ENCODE peak calls at places on chromosomes 2 and 18, in seven cellular contexts. Y is right lobe of liver, T is mammary epithelial cell, P is suprapubic skin, Z is uterus, O is heart right ventricle, A is body of pancreas. B is an unnamed sample. For H3K36me3 and H3K4me1, the result is how much of the 10 kb centered on the place peaks cover.

GRCh38 chr2:112959109-112959591 is 18.7 kb upstream of the IL36G start:
- DNase-seq in A (no peak), P (no peak), O (no peak), Y (no peak), T (no peak), Z (no peak), B (no peak)

GRCh38 chr18:57943723-57944122 is 100.3 kb upstream of the NEDD4L start:
- DNase-seq in O (no peak), Y (no peak), P (no peak), A (no peak), T (peak), Z (no peak), B (no peak)

GRCh38 chr2:46036929-46037328 is 260.3 kb upstream of the EPAS1 start:
- DNase-seq in Y (no peak), T (no peak), Z (no peak), P (no peak), A (no peak), O (no peak), B (no peak)

GRCh38 chr2:14535156-14535555 is 97.4 kb upstream of the LRATD1 start:
- DNase-seq in T (peak), A (no peak), Y (no peak), O (no peak), Z (no peak), P (no peak), B (no peak)

GRCh38 chr18:49185636-49186035 is 234.9 kb upstream of the SMAD7 start:
- DNase-seq in Y (no peak), A (no peak), Z (no peak), T (peak), P (no peak), O (no peak), B (no peak)

GRCh38 chr2:69490486-69490885 is 53.3 kb upstream of the NFU1 start:
- DNase-seq in T (no peak), Z (no peak), A (no peak), Y (no peak), O (no peak), P (no peak), B (no peak)

GRCh38 chr18:3645384-3646156 is 195.6 kb downstream of the TGIF1 start:
- DNase-seq in P (no peak), Z (no peak), O (no peak), T (no peak), A (no peak), Y (no peak), B (no peak)

GRCh38 chr2:15638720-15639119 is 47.1 kb downstream of the DDX1 start:
- DNase-seq in A (no peak), T (peak), P (no peak), Y (no peak), Z (no peak), O (no peak), B (no peak)

GRCh38 chr18:79248495-79249078 is 147.1 kb upstream of the NFATC1 start:
- DNase-seq in P (no peak), T (no peak), Y (no peak), A (no peak), Z (no peak), O (no peak), B (no peak)

GRCh38 chr2:100197643-100198153 is 55.3 kb upstream of the AFF3 start:
- DNase-seq in A (peak), O (peak), Y (no peak), Z (peak), P (no peak), T (no peak), B (no peak)

GRCh38 chr2:224401641-224402342 is at the start of gene FAM124B:
- DNase-seq in Z (peak), P (no peak), A (peak), O (peak), Y (peak), T (no peak), B (peak)

GRCh38 chr2:74884866-74885265 is 50.9 kb downstream of the HK2 start:
- DNase-seq in T (no peak), P (no peak), Y (no peak), Z (no peak), A (no peak), O (no peak), B (no peak)

GRCh38 chr2:239826376-239826775 is 198.8 kb downstream of the NDUFA10 start:
- DNase-seq in Y (no peak), Z (peak), O (no peak), A (no peak), T (no peak), P (no peak), B (no peak)

GRCh38 chr18:79567481-79568147 is 112.0 kb upstream of the CTDP1 start:
- DNase-seq in T (peak), Z (no peak), P (peak), O (peak), Y (peak), A (peak), B (no peak)

GRCh38 chr2:237024255-237024654 is 61.4 kb upstream of the COPS8 start:
- DNase-seq in O (no peak), T (no peak), A (no peak), P (no peak), Y (no peak), Z (no peak), B (no peak)

GRCh38 chr18:3593381-3593903 is 143.5 kb downstream of the TGIF1 start:
- DNase-seq in O (no peak), T (peak), Z (no peak), P (peak), Y (no peak), A (no peak), B (no peak)

GRCh38 chr2:237264480-237265219 is 149.3 kb downstream of the COL6A3 start:
- DNase-seq in A (no peak), Z (no peak), P (no peak), Y (no peak), O (no peak), T (no peak), B (no peak)

GRCh38 chr18:49183921-49184320 is 233.2 kb upstream of the SMAD7 start:
- DNase-seq in Z (no peak), T (no peak), O (no peak), P (no peak), A (no peak), Y (no peak), B (no peak)

GRCh38 chr2:229221641-229222040 is 49.4 kb downstream of the PID1 start:
- DNase-seq in Y (no peak), P (no peak), A (no peak), O (no peak), Z (no peak), T (no peak), B (no peak)

GRCh38 chr2:58101500-58101899 is 54.9 kb downstream of the VRK2 start:
- DNase-seq in Y (no peak), O (no peak), P (no peak), A (no peak), Z (no peak), T (no peak), B (no peak)

GRCh38 chr2:96554293-96555145 is 18.0 kb downstream of the ARID5A start:
- DNase-seq in Z (peak), O (peak), P (no peak), T (peak), Y (peak), A (peak), B (peak)

GRCh38 chr2:186972281-186972970 is 123.5 kb upstream of the ZSWIM2 start:
- DNase-seq in P (no peak), A (no peak), O (no peak), T (no peak), Y (no peak), Z (no peak), B (no peak)

GRCh38 chr2:36338124-36338826 is 17.3 kb upstream of the CRIM1 start:
- DNase-seq in A (no peak), Z (no peak), P (no peak), T (no peak), Y (no peak), O (no peak), B (no peak)

GRCh38 chr2:118119158-118119715 is 31.0 kb downstream of the INSIG2 start:
- DNase-seq in P (no peak), Y (no peak), Z (no peak), T (no peak), A (no peak), O (no peak), B (no peak)

GRCh38 chr2:170276926-170277571 is 99.1 kb downstream of the MYO3B start:
- DNase-seq in Y (no peak), T (no peak), A (no peak), Z (no peak), O (no peak), P (no peak), B (no peak)

GRCh38 chr2:229920011-229920781 is 1.6 kb downstream of the TRIP12 start:
- DNase-seq in Y (no peak), O (no peak), T (peak), Z (no peak), P (no peak), A (no peak), B (peak)

GRCh38 chr2:99810241-99810640 is 320.4 kb upstream of the REV1 start:
- DNase-seq in T (no peak), P (no peak), A (no peak), Z (no peak), O (no peak), Y (no peak), B (no peak)

GRCh38 chr2:157056200-157056676 is 201.3 kb upstream of the GALNT5 start:
- DNase-seq in O (no peak), T (peak), P (no peak), Z (no peak), A (no peak), Y (no peak), B (no peak)

GRCh38 chr18:34909637-34910364 is 131.4 kb upstream of the MAPRE2 start:
- DNase-seq in A (no peak), O (no peak), P (no peak), T (no peak), Y (no peak), Z (no peak), B (no peak)

GRCh38 chr2:148674063-148675020 is 29.8 kb downstream of the EPC2 start:
- DNase-seq in Z (no peak), P (no peak), A (no peak), O (no peak), Y (no peak), T (peak), B (peak)

GRCh38 chr18:49018553-49018943 is 67.8 kb upstream of the SMAD7 start:
- DNase-seq in Y (no peak), A (no peak), O (no peak), P (peak), T (no peak), Z (no peak), B (no peak)

GRCh38 chr2:182682210-182682609 is 33.8 kb upstream of the DNAJC10 start:
- DNase-seq in T (no peak), Y (no peak), O (no peak), A (no peak), Z (no peak), P (no peak), B (no peak)

GRCh38 chr2:188138313-188138712 is 153.4 kb upstream of the GULP1 start:
- DNase-seq in P (no peak), A (no peak), Y (no peak), O (no peak), T (no peak), Z (no peak), B (no peak)

GRCh38 chr2:152481881-152482280 is 146.9 kb downstream of the FMNL2 start:
- DNase-seq in T (no peak), A (peak), O (no peak), Z (no peak), Y (no peak), P (no peak), B (no peak)

GRCh38 chr2:38739524-38739923 is 11.6 kb downstream of the SRSF7 start:
- DNase-seq in Z (no peak), A (no peak), P (no peak), Y (no peak), T (no peak), O (no peak), B (no peak)

GRCh38 chr2:38734299-38735058 is 16.7 kb downstream of the SRSF7 start:
- DNase-seq in Z (peak), T (no peak), A (no peak), P (no peak), O (peak), Y (no peak), B (no peak)

GRCh38 chr2:38740851-38741541 is 10.2 kb downstream of the SRSF7 start:
- DNase-seq in O (no peak), Z (no peak), P (no peak), A (no peak), T (peak), Y (no peak), B (peak)

GRCh38 chr2:38736035-38736320 is 15.2 kb downstream of the SRSF7 start:
- DNase-seq in O (no peak), T (no peak), Z (no peak), Y (no peak), A (no peak), P (no peak), B (no peak)

GRCh38 chr2:38737925-38738324 is 13.2 kb downstream of the SRSF7 start:
- DNase-seq in P (no peak), T (no peak), A (no peak), Y (no peak), Z (peak), O (no peak), B (no peak)
- H3K36me3 ChIP-seq in P (under half), T (under half), A (under half), Y (under half), Z (under half), O (under half), B (under half)

GRCh38 chr2:216654528-216655052 is 21.4 kb downstream of the IGFBP2 start:
- DNase-seq in P (no peak), O (no peak), A (no peak), T (no peak), Z (no peak), Y (no peak), B (no peak)
- H3K4me1 ChIP-seq in P (under half), O (under half), A (half or more), T (under half), Z (under half), Y (under half), B (under half)

GRCh38 chr2:231088779-231089178 is 32.1 kb downstream of the PSMD1 start:
- DNase-seq in Z (no peak), P (no peak), T (no peak), A (no peak), O (no peak), Y (no peak), B (no peak)
- H3K36me3 ChIP-seq in Z (under half), P (half or more), T (under half), A (under half), O (half or more), Y (half or more), B (half or more)

DNA sequence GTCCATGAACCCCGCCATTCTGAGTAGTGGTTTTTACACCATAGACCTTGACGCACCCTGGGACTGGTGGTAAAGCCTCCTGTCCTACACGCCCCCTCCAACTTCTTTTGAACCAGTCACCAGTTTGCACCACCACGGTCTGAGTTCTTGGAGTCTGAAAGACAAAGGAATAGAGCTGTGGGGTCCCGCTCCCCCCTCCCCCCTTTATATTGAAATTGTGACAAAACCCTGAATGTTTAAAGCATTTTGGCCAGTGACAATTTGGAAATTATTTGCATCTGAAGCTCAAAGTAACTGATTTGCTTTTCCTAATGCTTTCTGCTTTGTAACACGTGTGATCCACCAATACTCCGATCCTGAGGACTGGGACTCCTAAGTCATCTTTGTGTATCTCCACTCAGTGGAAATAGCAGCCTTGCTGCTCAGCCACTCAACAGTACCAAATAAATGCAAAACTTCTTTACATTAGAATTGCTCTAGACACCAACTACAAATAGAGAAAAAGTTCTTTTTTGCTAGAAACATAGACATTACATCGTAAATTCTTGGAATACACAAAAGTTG is 768 bp upstream of the SRSF7 start:
- DNase-seq in Y (no peak), T (no peak), O (no peak), P (no peak), A (no peak), Z (no peak), B (no peak)
- H3K4me1 ChIP-seq in Y (under half), T (under half), O (under half), P (under half), A (under half), Z (under half), B (under half)

DNA sequence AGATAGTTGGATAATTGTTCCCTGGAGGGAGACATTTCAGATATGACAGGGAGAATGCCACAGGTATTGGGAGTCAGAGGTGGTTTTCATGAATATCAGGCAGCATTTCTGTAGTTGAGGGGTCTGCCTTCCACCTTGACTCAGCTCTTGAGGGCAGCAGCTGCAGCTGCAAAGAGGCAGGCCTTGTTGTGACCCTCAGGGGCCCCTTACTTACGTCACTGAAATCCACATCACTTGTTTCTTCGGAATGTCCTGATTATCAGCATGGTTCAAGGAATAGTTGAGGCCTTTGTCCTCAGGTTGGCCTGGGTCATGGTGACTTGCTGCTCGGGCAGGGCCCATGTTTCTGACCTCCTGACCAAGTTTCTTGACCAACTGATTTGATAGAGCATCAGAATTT is 46.9 kb downstream of the TMEM17 start:
- DNase-seq in P (no peak), T (no peak), Z (no peak), O (no peak), A (no peak), Y (no peak), B (no peak)
- H3K36me3 ChIP-seq in P (under half), T (under half), Z (under half), O (under half), A (under half), Y (under half), B (under half)

DNA sequence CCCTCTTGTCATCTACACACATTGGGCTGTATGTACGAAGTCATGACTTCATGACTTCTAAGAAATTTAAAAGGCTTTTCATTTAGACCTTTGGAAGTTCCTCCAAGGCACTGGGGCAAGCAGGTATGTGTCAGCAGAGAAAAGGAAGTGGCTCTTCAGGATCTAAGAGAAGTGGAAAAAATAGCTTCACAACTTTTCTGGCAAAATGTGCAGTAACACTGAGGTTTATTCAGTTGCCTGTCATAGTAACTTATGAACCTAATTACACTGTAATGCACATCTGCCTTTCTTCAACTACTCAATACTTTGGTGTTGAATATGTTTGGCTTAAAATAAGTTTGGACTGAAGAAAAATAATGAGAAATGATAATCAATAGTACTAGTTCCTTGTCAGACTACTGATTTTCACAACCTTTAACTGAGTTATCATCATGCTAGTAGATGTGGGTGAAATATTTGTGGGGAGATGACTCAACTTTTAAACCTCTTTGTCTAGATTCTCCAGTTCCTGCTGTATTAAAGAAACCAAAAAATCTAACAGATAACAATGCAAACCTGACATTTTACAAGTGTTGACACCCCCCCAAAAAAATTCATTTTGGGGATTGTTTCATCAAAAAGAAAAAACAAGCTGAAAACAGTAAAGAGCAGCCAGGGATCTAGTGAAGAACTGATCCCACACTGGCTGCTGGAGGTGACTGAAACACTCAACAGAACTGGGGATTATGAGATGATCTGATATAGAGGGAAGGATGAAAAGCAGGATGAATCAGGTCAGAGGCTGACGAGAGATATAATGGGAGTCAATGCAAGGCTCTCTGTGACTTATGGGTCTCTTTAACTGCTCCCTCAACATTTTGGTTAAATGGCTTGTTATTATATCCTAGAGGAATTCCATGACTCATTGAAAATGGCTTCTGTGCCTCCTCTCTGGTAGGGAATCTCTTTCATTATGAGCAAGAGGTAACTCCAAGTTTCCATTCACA is 84.6 kb downstream of the COLEC12 start:
- DNase-seq in T (peak), Y (no peak), O (no peak), P (no peak), Z (no peak), A (no peak), B (no peak)
- H3K4me1 ChIP-seq in T (under half), Y (under half), O (under half), P (under half), Z (under half), A (under half), B (under half)

B was measured in effector memory CD4-positive, alpha-beta T cell.